ENCODE peak calls at places on chromosomes 5 and 9, in six cellular contexts. B, R, E, T, V and A are unnamed samples.

GRCh38 chr5:154566146-154566680 is 88.2 kb upstream of the HAND1 start:
- DNase-seq in B (no peak), R (no peak), E (no peak), T (no peak), V (no peak), A (no peak)

GRCh38 chr9:33162721-33163311 is 4.3 kb downstream of the B4GALT1 start:
- DNase-seq in B (peak; percentile 55), R (peak; percentile 57), E (peak; percentile 44), T (no peak), V (peak; percentile 79), A (peak; percentile 85)

GRCh38 chr5:150043657-150044333 is 42.6 kb downstream of the CSF1R start:
- DNase-seq in B (no peak), R (no peak), E (no peak), T (no peak), V (peak; percentile 66), A (no peak)

GRCh38 chr5:147507480-147508126 is 2.3 kb downstream of the DPYSL3 start:
- DNase-seq in B (no peak), R (no peak), E (no peak), T (no peak), V (peak; percentile 78), A (peak; percentile 35)

GRCh38 chr5:90875456-90875855 is 316.9 kb downstream of the ADGRV1 start:
- DNase-seq in B (no peak), R (no peak), E (no peak), T (no peak), V (no peak), A (no peak)

GRCh38 chr5:143636951-143637528 is 174.9 kb upstream of the HMHB1 start:
- DNase-seq in B (peak; percentile 23), R (no peak), E (no peak), T (no peak), V (peak; percentile 69), A (peak; percentile 64)

GRCh38 chr9:113568481-113569321 is 105.2 kb downstream of the RGS3 start:
- DNase-seq in B (no peak), R (no peak), E (no peak), T (no peak), V (peak; percentile 43), A (no peak)

GRCh38 chr9:99296375-99296951 is 74.4 kb downstream of the SEC61B start:
- DNase-seq in B (no peak), R (no peak), E (peak; percentile 51), T (peak; percentile 66), V (no peak), A (peak; percentile 16)

GRCh38 chr5:98638701-98639100 is 134.8 kb upstream of the RGMB start:
- DNase-seq in B (no peak), R (no peak), E (peak; percentile 16), T (no peak), V (peak; percentile 87), A (peak; percentile 58)

GRCh38 chr5:157747766-157748700 is 4.5 kb downstream of the LSM11 start:
- DNase-seq in B (no peak), R (no peak), E (no peak), T (no peak), V (no peak), A (peak; percentile 51)

GRCh38 chr5:122142480-122142879 is 13.1 kb downstream of the ZNF474 start:
- DNase-seq in B (no peak), R (no peak), E (no peak), T (no peak), V (peak; percentile 93), A (peak; percentile 58)

GRCh38 chr5:27797220-27797619 is 758.8 kb upstream of the CDH9 start:
- DNase-seq in B (no peak), R (no peak), E (no peak), T (no peak), V (no peak), A (no peak)

GRCh38 chr5:102910240-102911226 is 155.4 kb downstream of the PAM start:
- DNase-seq in B (peak; percentile 2), R (no peak), E (no peak), T (no peak), V (peak; percentile 70), A (peak; percentile 26)

GRCh38 chr9:93573204-93573828 is 3.1 kb upstream of the PHF2 start:
- DNase-seq in B (no peak), R (no peak), E (no peak), T (no peak), V (no peak), A (no peak)

GRCh38 chr5:139226131-139226530 is 28.0 kb upstream of the SIL1 start:
- DNase-seq in B (no peak), R (no peak), E (no peak), T (no peak), V (no peak), A (no peak)

GRCh38 chr5:31783762-31784161 is 144.8 kb downstream of the PDZD2 start:
- DNase-seq in B (no peak), R (no peak), E (no peak), T (no peak), V (no peak), A (no peak)

GRCh38 chr5:157253547-157253946 is 12.4 kb upstream of the CYFIP2 start:
- DNase-seq in B (peak; percentile 69), R (peak; percentile 55), E (no peak), T (no peak), V (peak; percentile 47), A (peak; percentile 72)

GRCh38 chr5:97297063-97297715 is 114.1 kb upstream of the RIOK2 start:
- DNase-seq in B (no peak), R (no peak), E (no peak), T (no peak), V (peak; percentile 23), A (peak; percentile 16)

GRCh38 chr9:133342083-133342406 is 5.9 kb downstream of the MED22 start:
- DNase-seq in B (no peak), R (no peak), E (no peak), T (no peak), V (no peak), A (no peak)

GRCh38 chr5:176653401-176653800 is 6.1 kb downstream of the TSPAN17 start:
- DNase-seq in B (no peak), R (no peak), E (no peak), T (no peak), V (peak; percentile 68), A (no peak)

GRCh38 chr9:33159760-33160127 is 7.4 kb downstream of the B4GALT1 start:
- DNase-seq in B (no peak), R (peak; percentile 54), E (peak; percentile 28), T (peak; percentile 74), V (peak; percentile 92), A (peak; percentile 86)

GRCh38 chr5:9325549-9325948 is 220.3 kb downstream of the SEMA5A start:
- DNase-seq in B (no peak), R (no peak), E (no peak), T (no peak), V (no peak), A (no peak)

GRCh38 chr5:72179816-72180440 is 72.7 kb downstream of the MAP1B start:
- DNase-seq in B (no peak), R (no peak), E (no peak), T (no peak), V (no peak), A (no peak)

GRCh38 chr5:10452768-10453331 is 11.2 kb downstream of the ROPN1L start:
- DNase-seq in B (peak; percentile 85), R (no peak), E (no peak), T (no peak), V (peak; percentile 95), A (peak; percentile 95)

GRCh38 chr5:96741075-96741474 is 66.7 kb downstream of the ERAP1 start:
- DNase-seq in B (no peak), R (no peak), E (no peak), T (no peak), V (no peak), A (no peak)

GRCh38 chr9:132193227-132194110 is 31.6 kb downstream of the NTNG2 start:
- DNase-seq in B (no peak), R (no peak), E (no peak), T (no peak), V (no peak), A (no peak)

GRCh38 chr5:14036947-14037346 is 92.5 kb upstream of the DNAH5 start:
- DNase-seq in B (peak; percentile 22), R (no peak), E (no peak), T (no peak), V (peak; percentile 52), A (peak; percentile 55)

GRCh38 chr5:89733772-89734171 is 675.8 kb downstream of the CETN3 start:
- DNase-seq in B (no peak), R (no peak), E (no peak), T (no peak), V (no peak), A (no peak)

GRCh38 chr5:89729623-89730390 is 679.7 kb downstream of the CETN3 start:
- DNase-seq in B (no peak), R (no peak), E (no peak), T (no peak), V (no peak), A (peak; percentile 40)

DNA sequence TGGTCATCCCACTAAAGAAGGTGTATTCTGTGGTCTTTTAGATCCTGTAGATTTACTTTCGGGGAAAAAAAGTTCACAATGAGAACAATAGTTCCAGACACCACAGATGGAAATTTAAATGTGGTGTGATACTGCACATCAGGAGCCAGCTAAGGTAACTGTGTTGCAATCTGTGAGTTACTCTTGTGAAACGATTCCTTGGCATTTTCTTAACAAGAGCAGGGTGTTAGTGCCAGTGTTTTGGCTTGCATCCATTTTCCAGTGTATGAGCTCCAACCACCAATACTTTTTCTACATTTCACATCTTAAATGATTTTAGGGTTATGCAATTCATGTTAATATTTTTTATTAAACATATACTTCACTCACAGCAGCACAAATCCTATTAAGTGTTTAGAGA is 674.4 kb downstream of the CETN3 start:
- DNase-seq in B (no peak), R (no peak), E (no peak), T (no peak), V (no peak), A (peak; percentile 12)
- TF ChIP-seq CTCF in B (no peak), R (no peak), E (no peak), T (no peak), V (no peak), A (no peak)

DNA sequence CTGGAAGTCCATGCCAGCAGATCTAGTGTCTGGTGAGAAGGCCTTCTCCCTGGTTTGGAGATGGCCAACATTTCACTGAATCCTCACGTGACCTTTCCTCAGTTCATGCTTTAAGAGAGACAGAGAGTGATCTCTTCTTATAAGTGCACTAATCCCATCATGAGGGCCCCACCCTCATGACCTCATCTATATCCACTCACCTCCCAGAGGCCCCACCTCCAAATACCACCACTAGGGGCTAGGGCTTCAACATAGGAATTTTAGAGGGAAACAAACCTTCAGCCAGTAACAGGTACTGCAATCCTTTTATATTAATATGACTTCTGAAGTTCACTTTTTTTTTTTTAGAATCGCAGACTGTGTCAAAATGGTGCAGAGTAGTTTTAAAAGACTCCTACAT is 496.9 kb upstream of the ADAMTS16 start:
- DNase-seq in B (no peak), R (no peak), E (no peak), T (no peak), V (no peak), A (no peak)
- TF ChIP-seq CTCF in B (no peak), R (no peak), E (no peak), T (no peak), V (no peak), A (no peak)

GRCh38 chr5:137234973-137235943 is 263.9 kb downstream of the SPOCK1 start:
- DNase-seq in B (no peak), R (no peak), E (no peak), T (no peak), V (no peak), A (no peak)
- TF ChIP-seq CTCF in B (no peak), R (no peak), E (no peak), T (no peak), V (no peak), A (no peak)

DNA sequence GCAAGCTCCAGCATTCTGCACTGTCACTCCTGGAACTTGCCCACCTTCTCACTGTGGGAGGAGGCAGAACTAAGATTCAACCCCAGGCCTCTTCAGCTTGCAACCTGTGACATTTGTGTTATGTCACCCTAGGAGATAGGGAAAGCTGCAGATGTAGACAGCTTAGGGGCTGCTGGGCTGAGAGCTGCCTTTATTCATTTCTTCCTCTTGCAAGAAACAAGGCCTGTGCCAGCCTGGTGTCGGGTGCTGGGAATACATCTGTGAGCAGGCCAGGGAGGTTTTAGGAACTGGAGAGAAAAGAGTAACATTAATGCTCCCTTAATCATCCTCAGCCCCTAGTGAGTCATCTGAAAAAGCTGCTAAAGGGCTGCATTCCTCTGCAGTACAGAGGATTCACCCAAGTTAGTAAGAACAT is 101.8 kb downstream of the FGF18 start:
- DNase-seq in B (peak; percentile 89), R (peak; percentile 50), E (peak; percentile 28), T (no peak), V (peak; percentile 92), A (peak; percentile 91)
- TF ChIP-seq CTCF in B (no peak), R (no peak), E (no peak), T (no peak), V (peak; percentile 20), A (peak; percentile 29)